ENCODE peak calls at places on chromosomes 11 and 22, in five cellular contexts. One of them, this sample, is unnamed.

GRCh38 chr11:116072776-116073175 is 568.6 kb upstream of the CADM1 start:
- DNase-seq in left ventricle myocardium inferior: no peak
- DNase-seq in hepatocyte: peak
- DNase-seq in CD8-positive, alpha-beta T cell: no peak
- DNase-seq in choroid plexus epithelial cell: no peak
- DNase-seq in this sample: no peak

GRCh38 chr11:120271672-120272071 is 31.7 kb downstream of the POU2F3 start:
- DNase-seq in hepatocyte: no peak
- DNase-seq in choroid plexus epithelial cell: no peak
- DNase-seq in left ventricle myocardium inferior: no peak
- DNase-seq in CD8-positive, alpha-beta T cell: no peak
- DNase-seq in this sample: no peak

GRCh38 chr11:108733479-108734116 is 68.7 kb downstream of the DDX10 start:
- DNase-seq in left ventricle myocardium inferior: no peak
- DNase-seq in CD8-positive, alpha-beta T cell: no peak
- DNase-seq in hepatocyte: no peak
- DNase-seq in choroid plexus epithelial cell: peak
- DNase-seq in this sample: no peak

GRCh38 chr11:61725632-61726280 is 26.7 kb upstream of the MYRF start:
- DNase-seq in hepatocyte: no peak
- DNase-seq in left ventricle myocardium inferior: no peak
- DNase-seq in choroid plexus epithelial cell: peak
- DNase-seq in CD8-positive, alpha-beta T cell: no peak
- DNase-seq in this sample: no peak

GRCh38 chr22:41009222-41009948 is 58.2 kb downstream of the RBX1 start:
- DNase-seq in left ventricle myocardium inferior: no peak
- DNase-seq in hepatocyte: no peak
- DNase-seq in CD8-positive, alpha-beta T cell: no peak
- DNase-seq in choroid plexus epithelial cell: peak
- DNase-seq in this sample: peak

GRCh38 chr11:86069408-86070086 is 663 bp upstream of the PICALM start:
- DNase-seq in CD8-positive, alpha-beta T cell: no peak
- DNase-seq in choroid plexus epithelial cell: peak
- DNase-seq in left ventricle myocardium inferior: no peak
- DNase-seq in hepatocyte: peak
- DNase-seq in this sample: peak

GRCh38 chr11:100827934-100828661 is 141.0 kb downstream of the ARHGAP42 start:
- DNase-seq in choroid plexus epithelial cell: peak
- DNase-seq in hepatocyte: peak
- DNase-seq in CD8-positive, alpha-beta T cell: no peak
- DNase-seq in left ventricle myocardium inferior: no peak
- DNase-seq in this sample: no peak

GRCh38 chr11:78414321-78415051 is 3.1 kb downstream of the GAB2 start:
- DNase-seq in choroid plexus epithelial cell: peak
- DNase-seq in CD8-positive, alpha-beta T cell: no peak
- DNase-seq in hepatocyte: peak
- DNase-seq in left ventricle myocardium inferior: no peak
- DNase-seq in this sample: no peak

GRCh38 chr22:41813726-41814410 is 13.4 kb downstream of the CCDC134 start:
- DNase-seq in choroid plexus epithelial cell: no peak
- DNase-seq in CD8-positive, alpha-beta T cell: no peak
- DNase-seq in hepatocyte: no peak
- DNase-seq in left ventricle myocardium inferior: no peak
- DNase-seq in this sample: no peak

GRCh38 chr22:48758021-48758561 is 1069.6 kb downstream of the BRD1 start:
- DNase-seq in left ventricle myocardium inferior: no peak
- DNase-seq in choroid plexus epithelial cell: no peak
- DNase-seq in hepatocyte: peak
- DNase-seq in CD8-positive, alpha-beta T cell: no peak
- DNase-seq in this sample: no peak

GRCh38 chr11:44903035-44903434 is 47.6 kb downstream of the TP53I11 start:
- DNase-seq in hepatocyte: no peak
- DNase-seq in CD8-positive, alpha-beta T cell: no peak
- DNase-seq in left ventricle myocardium inferior: no peak
- DNase-seq in choroid plexus epithelial cell: no peak
- DNase-seq in this sample: no peak

GRCh38 chr11:84719935-84720577 is 907.1 kb downstream of the DLG2 start:
- DNase-seq in choroid plexus epithelial cell: no peak
- DNase-seq in hepatocyte: peak
- DNase-seq in CD8-positive, alpha-beta T cell: no peak
- DNase-seq in left ventricle myocardium inferior: peak
- DNase-seq in this sample: no peak

GRCh38 chr11:72231396-72232259 is 7.1 kb downstream of the INPPL1 start:
- DNase-seq in left ventricle myocardium inferior: peak
- DNase-seq in choroid plexus epithelial cell: no peak
- DNase-seq in CD8-positive, alpha-beta T cell: no peak
- DNase-seq in hepatocyte: no peak
- DNase-seq in this sample: no peak

GRCh38 chr11:90532125-90532524 is 309.3 kb upstream of the CHORDC1 start:
- DNase-seq in choroid plexus epithelial cell: no peak
- DNase-seq in hepatocyte: no peak
- DNase-seq in CD8-positive, alpha-beta T cell: no peak
- DNase-seq in left ventricle myocardium inferior: no peak
- DNase-seq in this sample: no peak

GRCh38 chr22:49968831-49969661 is 8.5 kb downstream of the PIM3 start:
- DNase-seq in hepatocyte: peak
- DNase-seq in choroid plexus epithelial cell: no peak
- DNase-seq in CD8-positive, alpha-beta T cell: no peak
- DNase-seq in left ventricle myocardium inferior: peak
- DNase-seq in this sample: no peak

GRCh38 chr11:118910309-118911112 is 15.2 kb downstream of the BCL9L start:
- DNase-seq in choroid plexus epithelial cell: peak
- DNase-seq in CD8-positive, alpha-beta T cell: no peak
- DNase-seq in left ventricle myocardium inferior: peak
- DNase-seq in hepatocyte: peak
- DNase-seq in this sample: peak

GRCh38 chr11:110176366-110177056 is 83.3 kb downstream of the ZC3H12C start:
- DNase-seq in hepatocyte: no peak
- DNase-seq in CD8-positive, alpha-beta T cell: no peak
- DNase-seq in choroid plexus epithelial cell: peak
- DNase-seq in left ventricle myocardium inferior: no peak
- DNase-seq in this sample: no peak

GRCh38 chr11:86678823-86679222 is 6.4 kb upstream of the ME3 start:
- DNase-seq in CD8-positive, alpha-beta T cell: no peak
- DNase-seq in choroid plexus epithelial cell: peak
- DNase-seq in left ventricle myocardium inferior: no peak
- DNase-seq in hepatocyte: no peak
- DNase-seq in this sample: no peak

GRCh38 chr11:3905080-3905953 is 49.9 kb downstream of the STIM1 start:
- DNase-seq in hepatocyte: peak
- DNase-seq in choroid plexus epithelial cell: peak
- DNase-seq in left ventricle myocardium inferior: no peak
- DNase-seq in CD8-positive, alpha-beta T cell: peak
- DNase-seq in this sample: peak

GRCh38 chr22:49628351-49629023 is 199.2 kb downstream of the BRD1 start:
- DNase-seq in CD8-positive, alpha-beta T cell: no peak
- DNase-seq in choroid plexus epithelial cell: no peak
- DNase-seq in hepatocyte: no peak
- DNase-seq in left ventricle myocardium inferior: no peak
- DNase-seq in this sample: no peak

GRCh38 chr11:19345848-19346681 is 105.3 kb upstream of the E2F8 start:
- DNase-seq in hepatocyte: peak
- DNase-seq in CD8-positive, alpha-beta T cell: no peak
- DNase-seq in left ventricle myocardium inferior: peak
- DNase-seq in choroid plexus epithelial cell: peak
- DNase-seq in this sample: no peak

GRCh38 chr11:2269601-2270321 is 627 bp downstream of the ASCL2 start:
- DNase-seq in hepatocyte: peak
- DNase-seq in CD8-positive, alpha-beta T cell: no peak
- DNase-seq in left ventricle myocardium inferior: no peak
- DNase-seq in choroid plexus epithelial cell: peak
- DNase-seq in this sample: no peak

GRCh38 chr11:65503923-65504670 is 5.3 kb downstream of the MALAT1 start:
- DNase-seq in CD8-positive, alpha-beta T cell: no peak
- DNase-seq in hepatocyte: peak
- DNase-seq in left ventricle myocardium inferior: no peak
- DNase-seq in choroid plexus epithelial cell: peak
- DNase-seq in this sample: no peak

GRCh38 chr22:21457023-21457787 is 10.0 kb upstream of the TMEM191C start:
- DNase-seq in choroid plexus epithelial cell: peak
- DNase-seq in hepatocyte: peak
- DNase-seq in CD8-positive, alpha-beta T cell: no peak
- DNase-seq in left ventricle myocardium inferior: no peak
- DNase-seq in this sample: no peak

GRCh38 chr11:10208045-10208674 is 85.9 kb downstream of the SBF2 start:
- DNase-seq in choroid plexus epithelial cell: peak
- DNase-seq in CD8-positive, alpha-beta T cell: no peak
- DNase-seq in hepatocyte: peak
- DNase-seq in left ventricle myocardium inferior: no peak
- DNase-seq in this sample: no peak

GRCh38 chr11:74816664-74817063 is 68.0 kb downstream of the RNF169 start:
- DNase-seq in hepatocyte: no peak
- DNase-seq in left ventricle myocardium inferior: no peak
- DNase-seq in choroid plexus epithelial cell: no peak
- DNase-seq in CD8-positive, alpha-beta T cell: no peak
- DNase-seq in this sample: no peak

GRCh38 chr11:6843670-6844069 is 1.8 kb upstream of the OR10A5 start:
- DNase-seq in CD8-positive, alpha-beta T cell: no peak
- DNase-seq in hepatocyte: no peak
- DNase-seq in choroid plexus epithelial cell: no peak
- DNase-seq in left ventricle myocardium inferior: no peak
- DNase-seq in this sample: no peak

GRCh38 chr22:32951807-32952153 is 106.4 kb downstream of the SYN3 start:
- DNase-seq in choroid plexus epithelial cell: no peak
- DNase-seq in hepatocyte: no peak
- DNase-seq in left ventricle myocardium inferior: peak
- DNase-seq in CD8-positive, alpha-beta T cell: no peak
- DNase-seq in this sample: no peak

GRCh38 chr11:5380740-5381342 is 2.8 kb upstream of the OR51M1 start:
- DNase-seq in CD8-positive, alpha-beta T cell: no peak
- DNase-seq in hepatocyte: peak
- DNase-seq in left ventricle myocardium inferior: peak
- DNase-seq in choroid plexus epithelial cell: peak
- DNase-seq in this sample: no peak
- TF ChIP-seq CTCF in CD8-positive, alpha-beta T cell: peak
- TF ChIP-seq CTCF in hepatocyte: peak
- TF ChIP-seq CTCF in left ventricle myocardium inferior: peak
- TF ChIP-seq CTCF in choroid plexus epithelial cell: peak
- TF ChIP-seq CTCF in this sample: peak

GRCh38 chr11:128553662-128554392 is 33.5 kb downstream of the ETS1 start:
- DNase-seq in left ventricle myocardium inferior: no peak
- DNase-seq in choroid plexus epithelial cell: peak
- DNase-seq in hepatocyte: peak
- DNase-seq in CD8-positive, alpha-beta T cell: no peak
- DNase-seq in this sample: no peak

GRCh38 chr11:128555606-128556005 is 31.8 kb downstream of the ETS1 start:
- DNase-seq in hepatocyte: no peak
- DNase-seq in choroid plexus epithelial cell: peak
- DNase-seq in CD8-positive, alpha-beta T cell: no peak
- DNase-seq in left ventricle myocardium inferior: no peak
- DNase-seq in this sample: no peak

GRCh38 chr11:128550967-128551522 is 36.3 kb downstream of the ETS1 start:
- DNase-seq in hepatocyte: no peak
- DNase-seq in CD8-positive, alpha-beta T cell: no peak
- DNase-seq in choroid plexus epithelial cell: no peak
- DNase-seq in left ventricle myocardium inferior: no peak
- DNase-seq in this sample: no peak

GRCh38 chr11:128551641-128552335 is 35.6 kb downstream of the ETS1 start:
- DNase-seq in left ventricle myocardium inferior: no peak
- DNase-seq in hepatocyte: no peak
- DNase-seq in choroid plexus epithelial cell: no peak
- DNase-seq in CD8-positive, alpha-beta T cell: no peak
- DNase-seq in this sample: no peak

DNA sequence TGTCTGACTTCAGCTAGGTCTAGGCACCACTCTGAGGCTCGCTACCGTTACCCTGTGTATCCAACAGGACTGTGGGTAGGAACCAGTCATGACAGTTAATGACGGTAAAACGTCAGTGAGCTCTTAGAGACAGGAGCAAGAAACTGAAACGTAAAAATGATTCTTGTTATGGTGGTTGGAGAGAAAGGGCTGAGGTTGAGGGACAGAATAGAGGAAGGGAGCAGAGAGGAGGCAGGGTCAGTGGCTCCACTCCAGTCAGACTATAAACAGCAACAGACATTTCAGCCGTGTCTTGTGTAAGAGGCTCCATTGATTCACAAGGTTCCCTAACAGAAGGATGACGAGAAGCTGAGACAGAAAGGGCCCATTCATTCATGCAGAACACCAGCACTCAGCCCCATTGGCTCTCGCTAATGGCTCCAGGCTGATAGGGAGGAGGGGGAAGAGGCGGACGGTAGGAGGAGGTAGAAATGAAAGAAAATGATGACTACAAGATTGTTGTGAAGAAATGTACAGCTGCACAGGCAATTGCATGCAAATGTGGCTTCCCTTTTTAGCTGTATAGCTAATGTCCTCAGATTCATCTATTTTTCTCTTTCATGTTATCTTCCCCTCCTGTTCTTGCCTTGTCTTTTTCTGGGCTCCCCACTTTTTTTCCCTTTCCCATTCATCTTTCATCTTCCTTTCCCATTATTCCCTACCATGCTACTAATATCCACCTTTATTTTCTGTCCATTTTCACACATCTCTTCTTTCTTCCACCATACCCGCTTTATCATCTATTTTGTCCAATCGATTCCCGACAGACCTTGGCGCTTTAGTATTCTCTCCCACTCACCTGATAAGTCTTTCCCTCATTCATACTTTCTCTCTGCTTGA is 34.3 kb downstream of the ETS1 start:
- DNase-seq in CD8-positive, alpha-beta T cell: no peak
- DNase-seq in left ventricle myocardium inferior: no peak
- DNase-seq in choroid plexus epithelial cell: no peak
- DNase-seq in hepatocyte: peak
- DNase-seq in this sample: no peak
- H3K4me3 ChIP-seq in CD8-positive, alpha-beta T cell: no peak
- H3K4me3 ChIP-seq in left ventricle myocardium inferior: peak
- H3K4me3 ChIP-seq in choroid plexus epithelial cell: no peak
- H3K4me3 ChIP-seq in hepatocyte: no peak
- H3K4me3 ChIP-seq in this sample: no peak

GRCh38 chr22:36470162-36470993 is 11.1 kb downstream of the TXN2 start:
- DNase-seq in hepatocyte: peak
- DNase-seq in left ventricle myocardium inferior: peak
- DNase-seq in CD8-positive, alpha-beta T cell: peak
- DNase-seq in choroid plexus epithelial cell: peak
- DNase-seq in this sample: no peak
- TF ChIP-seq CTCF in hepatocyte: peak
- TF ChIP-seq CTCF in left ventricle myocardium inferior: peak
- TF ChIP-seq CTCF in CD8-positive, alpha-beta T cell: peak
- TF ChIP-seq CTCF in choroid plexus epithelial cell: peak
- TF ChIP-seq CTCF in this sample: peak

GRCh38 chr22:17924076-17924475 is 100.3 kb downstream of the MICAL3 start:
- DNase-seq in CD8-positive, alpha-beta T cell: no peak
- DNase-seq in hepatocyte: no peak
- DNase-seq in left ventricle myocardium inferior: no peak
- DNase-seq in choroid plexus epithelial cell: no peak
- DNase-seq in this sample: no peak

GRCh38 chr22:17924735-17925727 is 99.3 kb downstream of the MICAL3 start:
- DNase-seq in left ventricle myocardium inferior: no peak
- DNase-seq in hepatocyte: no peak
- DNase-seq in CD8-positive, alpha-beta T cell: no peak
- DNase-seq in choroid plexus epithelial cell: peak
- DNase-seq in this sample: no peak

GRCh38 chr22:17920992-17921650 is 103.2 kb downstream of the MICAL3 start:
- DNase-seq in CD8-positive, alpha-beta T cell: no peak
- DNase-seq in left ventricle myocardium inferior: no peak
- DNase-seq in hepatocyte: no peak
- DNase-seq in choroid plexus epithelial cell: no peak
- DNase-seq in this sample: no peak

GRCh38 chr22:17921871-17922821 is 102.2 kb downstream of the MICAL3 start:
- DNase-seq in hepatocyte: peak
- DNase-seq in CD8-positive, alpha-beta T cell: no peak
- DNase-seq in choroid plexus epithelial cell: no peak
- DNase-seq in left ventricle myocardium inferior: peak
- DNase-seq in this sample: no peak

GRCh38 chr22:17922925-17923898 is 101.1 kb downstream of the MICAL3 start:
- DNase-seq in choroid plexus epithelial cell: peak
- DNase-seq in left ventricle myocardium inferior: no peak
- DNase-seq in hepatocyte: no peak
- DNase-seq in CD8-positive, alpha-beta T cell: no peak
- DNase-seq in this sample: peak
- H3K4me3 ChIP-seq in choroid plexus epithelial cell: no peak
- H3K4me3 ChIP-seq in left ventricle myocardium inferior: no peak
- H3K4me3 ChIP-seq in hepatocyte: no peak
- H3K4me3 ChIP-seq in CD8-positive, alpha-beta T cell: no peak
- H3K4me3 ChIP-seq in this sample: no peak